ENCODE peak calls at places on chromosomes 6 and 20, in four cellular contexts. One of them, this sample, is unnamed.

GRCh38 chr20:36847009-36847709 is 28.8 kb upstream of the TLDC2 start:
- DNase-seq in DMS 273 treated with DMSO at 0.1 percent for 48 hours: no peak
- DNase-seq in HT1080: no peak
- DNase-seq in AG04450: peak; percentile 52
- DNase-seq in this sample: peak; percentile 83

GRCh38 chr20:38665094-38665493 is 59.2 kb upstream of the SLC32A1 start:
- DNase-seq in HT1080: no peak
- DNase-seq in DMS 273 treated with DMSO at 0.1 percent for 48 hours: no peak
- DNase-seq in AG04450: no peak
- DNase-seq in this sample: no peak

GRCh38 chr20:58627212-58628072 is 23.6 kb upstream of the STX16 start:
- DNase-seq in HT1080: no peak
- DNase-seq in AG04450: no peak
- DNase-seq in DMS 273 treated with DMSO at 0.1 percent for 48 hours: no peak
- DNase-seq in this sample: no peak

GRCh38 chr6:70663881-70664466 is 3.7 kb upstream of the SMAP1 start:
- DNase-seq in DMS 273 treated with DMSO at 0.1 percent for 48 hours: peak; percentile 48
- DNase-seq in AG04450: no peak
- DNase-seq in HT1080: no peak
- DNase-seq in this sample: no peak

GRCh38 chr20:45779011-45779915 is 12.4 kb downstream of the WFDC3 start:
- DNase-seq in DMS 273 treated with DMSO at 0.1 percent for 48 hours: no peak
- DNase-seq in HT1080: peak; percentile 100
- DNase-seq in AG04450: peak; percentile 99
- DNase-seq in this sample: peak; percentile 99

GRCh38 chr6:13863699-13864155 is 49.4 kb upstream of the MCUR1 start:
- DNase-seq in DMS 273 treated with DMSO at 0.1 percent for 48 hours: no peak
- DNase-seq in HT1080: no peak
- DNase-seq in AG04450: no peak
- DNase-seq in this sample: peak; percentile 55

GRCh38 chr6:2429460-2429859 is 184.1 kb upstream of the GMDS start:
- DNase-seq in HT1080: no peak
- DNase-seq in DMS 273 treated with DMSO at 0.1 percent for 48 hours: no peak
- DNase-seq in AG04450: peak; percentile 13
- DNase-seq in this sample: peak; percentile 45

GRCh38 chr6:133254552-133255228 is 13.5 kb downstream of the EYA4 start:
- DNase-seq in HT1080: peak; percentile 63
- DNase-seq in DMS 273 treated with DMSO at 0.1 percent for 48 hours: no peak
- DNase-seq in AG04450: no peak
- DNase-seq in this sample: no peak

GRCh38 chr6:165571721-165572132 is 91.3 kb downstream of the PDE10A start:
- DNase-seq in HT1080: no peak
- DNase-seq in AG04450: no peak
- DNase-seq in DMS 273 treated with DMSO at 0.1 percent for 48 hours: no peak
- DNase-seq in this sample: peak; percentile 80

GRCh38 chr6:38599261-38599660 is 40.5 kb downstream of the BTBD9 start:
- DNase-seq in AG04450: no peak
- DNase-seq in HT1080: no peak
- DNase-seq in DMS 273 treated with DMSO at 0.1 percent for 48 hours: no peak
- DNase-seq in this sample: no peak

GRCh38 chr6:1075880-1076279 is 236.0 kb upstream of the FOXQ1 start:
- DNase-seq in HT1080: no peak
- DNase-seq in DMS 273 treated with DMSO at 0.1 percent for 48 hours: no peak
- DNase-seq in AG04450: no peak
- DNase-seq in this sample: no peak

GRCh38 chr6:79467716-79468115 is 69.5 kb downstream of the LCA5 start:
- DNase-seq in DMS 273 treated with DMSO at 0.1 percent for 48 hours: no peak
- DNase-seq in AG04450: no peak
- DNase-seq in HT1080: no peak
- DNase-seq in this sample: peak; percentile 51

GRCh38 chr6:25138697-25139051 is 140.5 kb upstream of the CARMIL1 start:
- DNase-seq in AG04450: no peak
- DNase-seq in DMS 273 treated with DMSO at 0.1 percent for 48 hours: no peak
- DNase-seq in HT1080: no peak
- DNase-seq in this sample: peak; percentile 3

GRCh38 chr6:109580519-109580918 is 97.5 kb upstream of the ZBTB24 start:
- DNase-seq in AG04450: no peak
- DNase-seq in DMS 273 treated with DMSO at 0.1 percent for 48 hours: no peak
- DNase-seq in HT1080: peak; percentile 74
- DNase-seq in this sample: no peak

GRCh38 chr6:47086051-47086770 is 44.1 kb upstream of the ADGRF1 start:
- DNase-seq in HT1080: no peak
- DNase-seq in AG04450: no peak
- DNase-seq in DMS 273 treated with DMSO at 0.1 percent for 48 hours: no peak
- DNase-seq in this sample: no peak

GRCh38 chr20:6026051-6026450 is 27.8 kb downstream of the LRRN4 start:
- DNase-seq in AG04450: peak; percentile 11
- DNase-seq in HT1080: peak; percentile 61
- DNase-seq in DMS 273 treated with DMSO at 0.1 percent for 48 hours: no peak
- DNase-seq in this sample: peak; percentile 46

GRCh38 chr20:3785240-3786125 is 1.1 kb downstream of the CENPB start:
- DNase-seq in AG04450: no peak
- DNase-seq in HT1080: no peak
- DNase-seq in DMS 273 treated with DMSO at 0.1 percent for 48 hours: no peak
- DNase-seq in this sample: no peak

GRCh38 chr20:57395111-57395959 is 4.1 kb downstream of the RBM38 start:
- DNase-seq in AG04450: peak; percentile 8
- DNase-seq in DMS 273 treated with DMSO at 0.1 percent for 48 hours: no peak
- DNase-seq in HT1080: no peak
- DNase-seq in this sample: peak; percentile 70

GRCh38 chr6:79526897-79527296 is 10.3 kb downstream of the LCA5 start:
- DNase-seq in DMS 273 treated with DMSO at 0.1 percent for 48 hours: no peak
- DNase-seq in AG04450: no peak
- DNase-seq in HT1080: no peak
- DNase-seq in this sample: no peak

GRCh38 chr20:14882846-14883245 is 545.4 kb upstream of the FLRT3 start:
- DNase-seq in AG04450: no peak
- DNase-seq in HT1080: no peak
- DNase-seq in DMS 273 treated with DMSO at 0.1 percent for 48 hours: no peak
- DNase-seq in this sample: peak; percentile 48

GRCh38 chr6:35669441-35669776 is 19.3 kb downstream of the FKBP5 start:
- DNase-seq in AG04450: no peak
- DNase-seq in DMS 273 treated with DMSO at 0.1 percent for 48 hours: no peak
- DNase-seq in HT1080: peak; percentile 39
- DNase-seq in this sample: no peak

GRCh38 chr6:165889636-165890403 is 226.8 kb upstream of the PDE10A start:
- DNase-seq in HT1080: peak; percentile 23
- DNase-seq in AG04450: no peak
- DNase-seq in DMS 273 treated with DMSO at 0.1 percent for 48 hours: no peak
- DNase-seq in this sample: peak; percentile 49

GRCh38 chr6:167470836-167471547 is 146.1 kb downstream of the TTLL2 start:
- DNase-seq in AG04450: no peak
- DNase-seq in HT1080: no peak
- DNase-seq in DMS 273 treated with DMSO at 0.1 percent for 48 hours: no peak
- DNase-seq in this sample: no peak

GRCh38 chr6:9532621-9533557 is 882.0 kb downstream of the TFAP2A start:
- DNase-seq in AG04450: no peak
- DNase-seq in HT1080: peak; percentile 8
- DNase-seq in DMS 273 treated with DMSO at 0.1 percent for 48 hours: peak; percentile 13
- DNase-seq in this sample: peak; percentile 32

GRCh38 chr20:62679978-62680589 is 28.6 kb upstream of the NTSR1 start:
- DNase-seq in DMS 273 treated with DMSO at 0.1 percent for 48 hours: no peak
- DNase-seq in AG04450: no peak
- DNase-seq in HT1080: no peak
- DNase-seq in this sample: no peak